ENCODE peak calls at places on chromosomes 3 and 15, in seven cellular contexts. J is heart left ventricle; L is CD8-positive, alpha-beta memory T cell; C is IMR-90; W is H9; F is CD8-positive, alpha-beta T cell; I is tibial artery. E is an unnamed sample.

GRCh38 chr3:15205934-15206661 is at the start of gene CAPN7:
- DNase-seq in J (peak; percentile 98), L (peak; percentile 94), C (peak; percentile 91), W (peak; percentile 87), F (peak; percentile 92), I (peak; percentile 98), E (peak; percentile 98)

GRCh38 chr3:149375164-149375823 is 2.2 kb downstream of the TM4SF1 start:
- DNase-seq in J (no peak), L (no peak), C (peak; percentile 49), W (no peak), F (no peak), I (no peak), E (no peak)

GRCh38 chr3:52931889-52932288 is 34.5 kb upstream of the STIMATE start:
- DNase-seq in J (no peak), L (no peak), C (no peak), W (no peak), F (no peak), I (no peak), E (no peak)

GRCh38 chr15:57340673-57341259 is 35.5 kb upstream of the CGNL1 start:
- DNase-seq in J (no peak), L (no peak), C (peak; percentile 65), W (peak; percentile 64), F (no peak), I (no peak), E (peak; percentile 75)

GRCh38 chr3:189277711-189278110 is 105.9 kb downstream of the TPRG1 start:
- DNase-seq in J (no peak), L (no peak), C (no peak), W (no peak), F (no peak), I (no peak), E (no peak)

GRCh38 chr15:50046159-50046558 is 72.9 kb downstream of the ATP8B4 start:
- DNase-seq in J (no peak), L (no peak), C (no peak), W (no peak), F (no peak), I (no peak), E (no peak)

GRCh38 chr15:88617790-88618189 is 3.4 kb upstream of the AEN start:
- DNase-seq in J (no peak), L (no peak), C (no peak), W (peak; percentile 16), F (no peak), I (no peak), E (no peak)

GRCh38 chr3:58052373-58053273 is 44.4 kb downstream of the FLNB start:
- DNase-seq in J (peak; percentile 83), L (no peak), C (peak; percentile 99), W (no peak), F (no peak), I (peak; percentile 92), E (peak; percentile 96)

GRCh38 chr3:12869025-12869695 is 27.8 kb upstream of the RPL32 start:
- DNase-seq in J (peak; percentile 72), L (no peak), C (no peak), W (peak; percentile 84), F (no peak), I (no peak), E (peak; percentile 74)

GRCh38 chr15:99139276-99139675 is 34.4 kb downstream of the SYNM start:
- DNase-seq in J (no peak), L (no peak), C (no peak), W (peak; percentile 24), F (no peak), I (no peak), E (no peak)

GRCh38 chr15:50698101-50698500 is 11.5 kb upstream of the TRPM7 start:
- DNase-seq in J (no peak), L (no peak), C (no peak), W (no peak), F (no peak), I (no peak), E (no peak)

GRCh38 chr3:174613173-174613572 is 246.0 kb upstream of the NAALADL2 start:
- DNase-seq in J (peak; percentile 43), L (no peak), C (no peak), W (no peak), F (no peak), I (no peak), E (no peak)

GRCh38 chr3:184558726-184559125 is 2.9 kb upstream of the EPHB3 start:
- DNase-seq in J (no peak), L (no peak), C (no peak), W (no peak), F (no peak), I (no peak), E (no peak)

GRCh38 chr3:150407051-150407817 is 864 bp upstream of the TSC22D2 start:
- DNase-seq in J (no peak), L (no peak), C (peak; percentile 22), W (no peak), F (peak; percentile 20), I (no peak), E (no peak)

GRCh38 chr15:30649952-30650929 is 24.3 kb downstream of the ARHGAP11B start:
- DNase-seq in J (no peak), L (no peak), C (peak; percentile 80), W (no peak), F (no peak), I (no peak), E (no peak)

GRCh38 chr15:66040211-66040892 is 171.1 kb downstream of the RAB11A start:
- DNase-seq in J (no peak), L (no peak), C (no peak), W (no peak), F (no peak), I (no peak), E (no peak)

GRCh38 chr3:182937293-182938051 is 42.9 kb downstream of the DCUN1D1 start:
- DNase-seq in J (no peak), L (no peak), C (no peak), W (no peak), F (no peak), I (no peak), E (no peak)

DNA sequence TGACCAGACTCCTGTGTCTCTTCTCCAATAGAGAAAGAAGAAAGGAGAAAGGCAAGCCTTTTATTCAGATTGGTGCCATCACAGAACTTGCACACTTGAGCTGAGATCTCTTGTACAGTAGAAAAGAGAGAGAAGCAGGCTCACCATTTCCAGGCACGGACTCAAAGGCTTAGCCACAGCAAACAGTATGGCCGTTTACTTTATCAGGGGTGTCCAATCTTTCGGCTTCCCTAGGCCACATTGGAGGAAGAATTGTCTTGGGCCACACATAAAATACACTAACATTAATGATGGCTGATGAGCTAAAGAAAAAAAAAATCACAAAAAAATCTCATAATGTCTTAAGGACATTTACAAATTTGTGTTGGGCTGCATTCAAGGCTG is 5.0 kb downstream of the IFT80 start:
- DNase-seq in J (no peak), L (no peak), C (no peak), W (no peak), F (no peak), I (no peak), E (no peak)
- H3K4me1 ChIP-seq in J (no peaks in the 10 kb centered on the region), L (peaks cover 7% of the 10 kb centered on the region), C (peaks cover 3% of the 10 kb centered on the region), W (no peaks in the 10 kb centered on the region), F (peaks cover 9% of the 10 kb centered on the region), I (peaks cover 9% of the 10 kb centered on the region), E (peaks cover 9% of the 10 kb centered on the region)

GRCh38 chr15:67163180-67163579 is 91.3 kb downstream of the AAGAB start:
- DNase-seq in J (no peak), L (no peak), C (no peak), W (no peak), F (no peak), I (peak; percentile 17), E (no peak)

GRCh38 chr15:67164401-67164791 is 90.1 kb downstream of the AAGAB start:
- DNase-seq in J (no peak), L (no peak), C (no peak), W (no peak), F (no peak), I (peak; percentile 70), E (no peak)

GRCh38 chr15:67166280-67167009 is 88.0 kb downstream of the AAGAB start:
- DNase-seq in J (no peak), L (no peak), C (no peak), W (no peak), F (no peak), I (peak; percentile 59), E (no peak)

GRCh38 chr15:67165653-67166260 is 88.7 kb downstream of the AAGAB start:
- DNase-seq in J (no peak), L (no peak), C (no peak), W (peak; percentile 91), F (no peak), I (peak; percentile 67), E (no peak)

DNA sequence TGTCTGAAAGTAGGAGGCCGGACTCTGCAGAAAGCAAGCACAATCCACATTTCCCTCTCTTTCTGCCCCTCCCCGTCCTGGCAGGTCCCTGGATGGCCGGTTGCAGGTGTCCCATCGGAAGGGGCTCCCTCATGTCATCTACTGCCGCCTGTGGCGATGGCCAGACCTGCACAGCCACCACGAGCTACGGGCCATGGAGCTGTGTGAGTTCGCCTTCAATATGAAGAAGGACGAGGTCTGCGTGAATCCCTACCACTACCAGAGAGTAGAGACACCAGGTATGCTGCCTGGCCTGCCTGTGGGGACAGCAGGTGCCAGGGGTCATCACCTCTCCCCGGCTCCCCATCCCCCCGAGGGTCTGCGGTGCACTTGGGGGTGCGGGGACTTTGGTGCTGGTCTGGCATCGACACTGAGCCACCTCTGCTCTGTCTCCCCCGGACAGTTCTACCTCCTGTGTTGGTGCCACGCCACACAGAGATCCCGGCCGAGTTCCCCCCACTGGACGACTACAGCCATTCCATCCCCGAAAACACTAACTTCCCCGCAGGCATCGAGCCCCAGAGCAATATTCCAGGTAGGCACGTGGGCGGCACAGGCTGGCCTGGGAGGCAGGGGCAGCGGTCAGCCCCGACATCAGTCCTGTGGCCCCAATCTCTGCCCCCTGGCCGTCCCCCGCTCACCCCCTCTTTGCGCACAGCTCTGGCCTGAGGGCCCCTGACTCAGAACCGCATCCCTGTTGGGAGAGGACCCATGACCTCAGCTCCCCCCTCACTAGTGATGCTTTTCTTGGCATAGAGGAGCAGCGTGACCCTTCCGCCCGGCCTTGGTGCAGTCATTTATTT is 89.4 kb downstream of the AAGAB start:
- DNase-seq in J (peak; percentile 76), L (no peak), C (peak; percentile 70), W (peak; percentile 87), F (no peak), I (peak; percentile 84), E (no peak)
- H3K4me1 ChIP-seq in J (peaks cover 24% of the 10 kb centered on the region), L (peaks cover 5% of the 10 kb centered on the region), C (peaks cover 63% of the 10 kb centered on the region), W (peaks cover 10% of the 10 kb centered on the region), F (no peaks in the 10 kb centered on the region), I (peaks cover 49% of the 10 kb centered on the region), E (no peaks in the 10 kb centered on the region)

DNA sequence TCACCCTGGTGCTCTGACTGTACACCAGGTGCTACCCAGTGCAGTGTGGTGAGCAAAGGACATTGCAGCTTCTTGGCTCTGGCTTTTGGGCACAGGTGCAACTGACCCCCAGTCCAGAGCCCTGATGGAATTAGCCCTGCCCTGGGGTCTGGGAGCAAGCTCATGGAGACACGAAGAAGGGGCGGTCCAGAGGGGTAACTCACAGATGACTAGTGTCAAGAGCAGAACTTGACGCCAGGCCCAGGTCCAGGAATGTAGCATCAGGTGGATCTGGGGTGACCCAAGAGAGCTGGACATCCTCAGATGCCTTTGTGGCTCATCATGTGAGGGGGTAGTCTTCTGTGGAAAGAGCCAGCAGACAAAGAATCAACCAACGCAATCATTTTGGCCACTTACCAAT is 88.9 kb downstream of the ASB7 start:
- DNase-seq in J (no peak), L (no peak), C (no peak), W (peak; percentile 10), F (no peak), I (peak; percentile 56), E (no peak)
- H3K4me1 ChIP-seq in J (no peaks in the 10 kb centered on the region), L (no peaks in the 10 kb centered on the region), C (peaks cover 18% of the 10 kb centered on the region), W (no peaks in the 10 kb centered on the region), F (no peaks in the 10 kb centered on the region), I (no peaks in the 10 kb centered on the region), E (no peaks in the 10 kb centered on the region)

DNA sequence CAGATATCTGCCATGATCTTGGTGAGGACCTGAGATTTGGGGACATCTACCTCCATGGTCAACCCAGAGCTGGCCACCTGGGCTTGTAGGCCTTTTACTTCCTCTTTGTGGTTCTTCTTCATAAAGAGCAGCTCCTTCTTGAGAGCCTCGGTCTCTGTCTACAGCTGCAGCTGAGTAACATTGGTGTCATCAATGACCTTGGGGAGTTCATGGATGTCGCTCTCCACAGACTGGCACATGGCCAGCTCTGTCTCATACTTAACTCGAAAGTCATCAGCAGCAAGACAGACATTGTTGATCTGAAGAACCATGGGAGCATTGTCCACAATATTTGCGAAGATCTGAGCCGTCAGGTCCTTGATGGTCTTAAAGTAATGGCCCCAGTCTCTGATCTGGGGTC is 15.7 kb upstream of the RASA2 start:
- DNase-seq in J (no peak), L (no peak), C (peak; percentile 88), W (no peak), F (no peak), I (no peak), E (peak; percentile 88)
- H3K4me1 ChIP-seq in J (no peaks in the 10 kb centered on the region), L (peaks cover 8% of the 10 kb centered on the region), C (peaks cover 3% of the 10 kb centered on the region), W (no peaks in the 10 kb centered on the region), F (peaks cover 18% of the 10 kb centered on the region), I (no peaks in the 10 kb centered on the region), E (no peaks in the 10 kb centered on the region)